ENCODE peak calls at places on chromosomes 13 and 19, in six cellular contexts. H, N, G, W, X and V are unnamed samples.

GRCh38 chr13:80341771-80342271 is 895 bp upstream of the SPRY2 start:
- DNase-seq in X (peak; percentile 76), H (peak; percentile 55), G (peak; percentile 74), N (peak; percentile 68), W (no peak), V (peak; percentile 60)

GRCh38 chr13:99723847-99724246 is 222.6 kb downstream of the TM9SF2 start:
- DNase-seq in G (no peak), N (no peak), X (no peak), W (no peak), H (no peak), V (no peak)

GRCh38 chr19:3513198-3514140 is 7.4 kb downstream of the FZR1 start:
- DNase-seq in W (no peak), N (no peak), X (no peak), G (no peak), H (no peak), V (peak; percentile 48)

GRCh38 chr19:6319376-6319775 is 14.0 kb downstream of the ACER1 start:
- DNase-seq in H (no peak), W (no peak), N (no peak), X (no peak), G (no peak), V (no peak)

GRCh38 chr19:33520844-33521479 is 629 bp downstream of the PEPD start:
- DNase-seq in N (peak; percentile 46), H (no peak), W (no peak), G (no peak), X (no peak), V (peak; percentile 97)

GRCh38 chr19:3818479-3818878 is 32.3 kb upstream of the MATK start:
- DNase-seq in G (no peak), W (no peak), H (no peak), N (no peak), X (no peak), V (no peak)

GRCh38 chr19:20662421-20663105 is 1.2 kb upstream of the ZNF626 start:
- DNase-seq in H (no peak), N (no peak), X (no peak), G (no peak), W (no peak), V (no peak)

GRCh38 chr13:101144808-101145419 is 271.4 kb downstream of the NALCN start:
- DNase-seq in W (no peak), X (no peak), N (peak; percentile 83), G (peak; percentile 50), H (no peak), V (peak; percentile 40)

GRCh38 chr13:86933676-86934075 is 737.5 kb upstream of the SLITRK5 start:
- DNase-seq in G (no peak), X (no peak), H (no peak), W (no peak), N (peak; percentile 6), V (no peak)

GRCh38 chr13:114130708-114131580 is 1.5 kb downstream of the RASA3 start:
- DNase-seq in H (peak; percentile 77), X (peak; percentile 57), G (no peak), W (peak; percentile 82), N (peak; percentile 57), V (no peak)

GRCh38 chr13:112980441-112980840 is 11.4 kb downstream of the MCF2L start:
- DNase-seq in X (no peak), N (no peak), W (no peak), H (no peak), G (no peak), V (no peak)
- H3K4me3 ChIP-seq in X (peak overlapping the region; percentile 49), N (no peak overlapping the region), W (no peak overlapping the region), H (no peak overlapping the region), G (no peak overlapping the region), V (no peak overlapping the region)

DNA sequence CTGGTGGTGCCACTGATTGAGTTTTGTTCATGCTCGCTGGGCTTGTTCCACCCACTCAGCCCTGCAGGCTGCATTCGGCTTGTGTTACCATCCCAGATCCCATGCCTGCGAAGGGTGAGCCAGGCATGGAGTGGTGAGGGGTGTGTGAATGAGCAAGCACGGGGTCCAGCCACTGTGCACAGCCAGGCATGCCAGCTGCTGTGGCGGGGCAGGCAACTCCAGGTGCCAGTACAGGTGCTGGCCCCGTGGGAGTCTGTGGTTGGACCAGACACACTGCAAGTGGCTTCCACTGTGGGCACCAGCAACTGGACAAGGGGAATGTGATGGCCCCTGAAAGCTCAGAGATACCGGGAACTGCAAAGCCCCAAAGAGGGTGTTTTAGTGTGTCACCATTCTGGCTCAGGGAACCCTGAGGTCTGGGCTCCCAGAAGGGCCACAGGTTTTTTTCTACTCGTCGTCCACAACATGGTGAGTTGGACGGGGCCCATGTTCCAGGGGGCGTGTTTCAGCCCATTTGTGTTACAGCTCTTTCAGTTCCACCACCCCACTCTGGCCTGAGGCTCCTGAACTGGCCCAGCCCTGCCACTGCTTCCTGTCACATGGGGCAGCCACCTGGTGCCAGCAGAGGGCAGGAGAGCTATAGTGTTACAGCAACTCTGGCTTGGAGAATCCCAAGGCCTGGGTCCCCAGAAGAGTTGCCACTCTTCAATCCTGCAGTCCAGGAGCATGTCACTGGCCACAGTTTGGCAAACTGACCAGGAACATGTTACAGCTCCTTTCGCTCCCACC is 217.0 kb upstream of the OBI1 start:
- DNase-seq in X (no peak), W (no peak), N (no peak), G (no peak), H (peak; percentile 35), V (no peak)
- H3K27ac ChIP-seq in X (no peak overlapping the region), W (no peak overlapping the region), N (no peak overlapping the region), G (no peak overlapping the region), H (no peak overlapping the region), V (no peak overlapping the region)

GRCh38 chr19:46017095-46017429 is 5.8 kb downstream of the PGLYRP1 start:
- DNase-seq in G (no peak), N (no peak), W (no peak), H (peak; percentile 47), X (no peak), V (no peak)

GRCh38 chr19:46015080-46015960 is 7.5 kb downstream of the PGLYRP1 start:
- DNase-seq in X (peak; percentile 91), N (peak; percentile 83), H (peak; percentile 60), W (peak; percentile 70), G (peak; percentile 82), V (peak; percentile 80)

GRCh38 chr19:46015961-46016425 is 6.9 kb downstream of the PGLYRP1 start:
- DNase-seq in H (peak; percentile 44), X (peak; percentile 46), G (no peak), N (no peak), W (peak; percentile 59), V (no peak)

GRCh38 chr19:46016426-46017094 is 6.3 kb downstream of the PGLYRP1 start:
- DNase-seq in H (peak; percentile 85), G (peak; percentile 81), N (peak; percentile 94), W (peak; percentile 89), X (peak; percentile 89), V (peak; percentile 80)

DNA sequence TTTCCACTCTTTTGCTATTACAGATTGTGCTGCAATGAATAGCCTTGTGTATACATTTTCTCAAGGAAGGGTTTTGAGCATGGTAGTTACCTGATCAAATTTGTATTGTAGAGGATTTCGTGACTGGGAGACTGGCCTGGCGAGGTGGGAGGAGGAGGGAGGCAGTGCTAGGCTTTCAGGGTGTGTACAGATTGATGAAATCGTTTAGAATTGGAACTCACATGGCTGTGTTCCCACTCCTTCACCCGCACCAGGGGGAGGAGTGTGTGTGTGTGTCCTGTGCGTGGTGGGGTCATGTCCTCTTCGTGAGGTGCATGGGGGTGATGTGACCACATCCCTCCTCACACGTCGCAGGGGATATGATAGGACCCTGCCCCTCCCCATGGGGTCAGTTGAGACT is 8.3 kb downstream of the PGLYRP1 start:
- DNase-seq in H (no peak), X (peak; percentile 6), G (peak; percentile 17), N (no peak), W (no peak), V (no peak)
- H3K4me3 ChIP-seq in H (no peak overlapping the region), X (peak overlapping the region; percentile 73), G (peak overlapping the region; percentile 77), N (no peak overlapping the region), W (no peak overlapping the region), V (no peak overlapping the region)

DNA sequence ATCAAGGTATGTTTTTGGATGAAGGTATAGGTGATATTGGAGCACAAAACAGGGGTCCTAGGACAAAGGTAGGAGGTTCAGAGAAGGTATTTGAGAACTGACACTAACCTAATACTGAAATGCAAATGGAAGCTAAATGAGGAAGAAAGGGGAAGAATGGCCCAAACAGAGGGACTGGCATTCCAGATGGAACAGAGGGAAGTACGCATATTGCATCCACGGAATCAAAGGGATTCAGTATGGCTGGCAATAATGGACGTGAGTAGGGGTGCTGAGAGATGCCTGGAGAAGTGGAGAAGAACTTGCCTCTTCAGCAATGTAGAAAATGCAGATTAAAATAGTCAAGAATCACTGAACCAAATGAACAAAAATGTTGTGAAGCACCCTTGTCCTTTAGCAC is 283.5 kb upstream of the DACH1 start:
- DNase-seq in H (no peak), G (no peak), X (no peak), W (no peak), N (no peak), V (no peak)
- H3K27ac ChIP-seq in H (no peak overlapping the region), G (no peak overlapping the region), X (no peak overlapping the region), W (no peak overlapping the region), N (no peak overlapping the region), V (no peak overlapping the region)

GRCh38 chr19:16067205-16067938 is 8.9 kb upstream of the TPM4 start:
- DNase-seq in G (no peak), W (no peak), X (peak; percentile 84), N (no peak), H (peak; percentile 94), V (peak; percentile 37)

GRCh38 chr19:16070366-16070990 is 5.8 kb upstream of the TPM4 start:
- DNase-seq in H (peak; percentile 79), G (no peak), N (no peak), W (peak; percentile 90), X (peak; percentile 90), V (peak; percentile 99)

GRCh38 chr19:16068696-16069259 is 7.5 kb upstream of the TPM4 start:
- DNase-seq in W (no peak), H (peak; percentile 46), G (no peak), X (peak; percentile 19), N (no peak), V (no peak)

GRCh38 chr19:16071072-16071691 is 5.1 kb upstream of the TPM4 start:
- DNase-seq in H (peak; percentile 29), G (no peak), N (no peak), W (no peak), X (no peak), V (no peak)

DNA sequence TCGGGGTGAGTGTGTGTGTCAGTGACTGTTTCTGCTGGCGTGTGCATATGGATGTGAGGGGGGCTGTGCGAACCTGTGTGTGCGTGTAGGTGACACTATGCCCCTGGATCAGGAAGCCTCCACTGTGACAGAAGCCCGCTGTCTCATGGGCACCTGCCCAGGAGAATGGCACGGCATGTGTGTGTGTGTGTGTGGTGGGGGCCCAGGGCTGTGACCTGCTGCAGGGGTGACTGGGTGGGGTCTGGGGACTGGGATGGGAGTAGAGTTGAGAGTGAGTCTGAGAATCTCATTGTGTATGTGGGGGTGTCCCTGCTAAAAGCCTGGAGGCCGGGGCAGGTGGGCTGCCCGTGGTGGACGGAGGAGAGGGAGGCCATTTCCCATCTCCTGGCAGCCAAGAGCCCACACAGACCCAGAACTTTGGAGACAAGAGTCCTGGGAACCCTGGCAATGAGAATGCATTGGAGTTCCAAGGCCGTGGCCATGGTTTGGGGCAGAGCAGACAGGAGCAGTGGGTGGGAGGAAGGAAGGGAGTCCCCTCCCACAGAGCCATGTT is 6.4 kb upstream of the TPM4 start:
- DNase-seq in X (peak; percentile 40), W (no peak), H (peak; percentile 51), G (no peak), N (no peak), V (no peak)
- H3K4me3 ChIP-seq in X (peak overlapping the region; percentile 27), W (peak overlapping the region; percentile 47), H (peak overlapping the region; percentile 80), G (no peak overlapping the region), N (no peak overlapping the region), V (no peak overlapping the region)

DNA sequence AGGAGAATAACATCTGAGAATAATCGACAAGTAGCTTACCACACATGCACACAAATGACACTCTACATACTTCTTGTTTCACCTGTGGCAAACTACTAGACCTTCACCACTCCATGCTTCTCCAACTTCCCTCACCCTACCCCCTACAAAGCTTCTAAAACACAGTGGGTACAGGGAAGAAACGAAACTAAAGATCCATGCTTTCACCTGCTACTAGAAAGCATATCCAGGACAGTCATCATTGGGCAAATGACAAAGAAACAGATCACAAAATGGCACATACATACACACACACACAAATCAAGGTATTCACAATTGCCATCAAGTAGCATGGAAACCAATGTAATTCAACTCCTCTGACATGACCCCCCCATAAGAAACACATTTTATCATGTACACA is 10.6 kb downstream of the BRD4 start:
- DNase-seq in W (no peak), H (no peak), X (no peak), N (no peak), G (no peak), V (no peak)
- H3K27ac ChIP-seq in W (no peak overlapping the region), H (peak overlapping the region; percentile 6), X (no peak overlapping the region), N (peak overlapping the region; percentile 56), G (no peak overlapping the region), V (peak overlapping the region; percentile 45)